ENCODE peak calls at places on chromosomes 12 and 14, in nine cellular contexts. V is lower lobe of right lung, W is PC-9, A is pancreas, C is GM23338, Z is heart left ventricle, E is left ventricle myocardium inferior, L is body of pancreas, N is sigmoid colon. T is an unnamed sample. For H3K4me1, the result is how much of the 10 kb centered on the place peaks cover.

GRCh38 chr12:97267803-97268202 is 194.8 kb upstream of the RMST start:
- DNase-seq in V (no peak), W (no peak), A (no peak), C (peak), Z (no peak), E (no peak), L (no peak), N (no peak), T (no peak)

GRCh38 chr12:112218150-112218549 is 92.8 kb downstream of the TRAFD1 start:
- DNase-seq in V (no peak), W (no peak), A (no peak), C (no peak), Z (no peak), E (no peak), L (no peak), N (no peak), T (no peak)

GRCh38 chr12:102971227-102971626 is 13.8 kb downstream of the ASCL1 start:
- DNase-seq in V (no peak), W (no peak), A (no peak), C (no peak), Z (no peak), E (no peak), L (no peak), N (no peak), T (no peak)

GRCh38 chr12:3553681-3554546 is 62.9 kb downstream of the PRMT8 start:
- DNase-seq in V (no peak), W (no peak), A (no peak), C (peak), Z (no peak), E (no peak), L (no peak), N (no peak), T (peak)

GRCh38 chr12:89783321-89784060 is 74.9 kb upstream of the ATP2B1 start:
- DNase-seq in V (no peak), W (no peak), A (no peak), C (peak), Z (peak), E (no peak), L (no peak), N (no peak), T (no peak)

GRCh38 chr12:28563286-28563685 is 373.0 kb downstream of the CCDC91 start:
- DNase-seq in V (no peak), W (no peak), A (no peak), C (no peak), Z (no peak), E (no peak), L (no peak), N (no peak), T (no peak)

GRCh38 chr12:104414581-104415305 is 42.0 kb upstream of the CHST11 start:
- DNase-seq in V (no peak), W (peak), A (no peak), C (peak), Z (no peak), E (no peak), L (no peak), N (no peak), T (no peak)

GRCh38 chr12:11500222-11500860 is 105.0 kb upstream of the PRB2 start:
- DNase-seq in V (peak), W (no peak), A (peak), C (peak), Z (peak), E (peak), L (peak), N (peak), T (peak)

GRCh38 chr14:77186911-77187648 is 5.5 kb downstream of the TMEM63C start:
- DNase-seq in V (no peak), W (peak), A (peak), C (peak), Z (no peak), E (no peak), L (peak), N (peak), T (peak)

GRCh38 chr12:24905431-24905830 is 43.5 kb downstream of the BCAT1 start:
- DNase-seq in V (no peak), W (no peak), A (no peak), C (no peak), Z (no peak), E (no peak), L (no peak), N (no peak), T (no peak)

GRCh38 chr12:123119808-123120207 is 31.1 kb downstream of the PITPNM2 start:
- DNase-seq in V (no peak), W (no peak), A (no peak), C (no peak), Z (no peak), E (no peak), L (no peak), N (no peak), T (no peak)

GRCh38 chr14:90518075-90518940 is 121.5 kb downstream of the CALM1 start:
- DNase-seq in V (peak), W (no peak), A (no peak), C (no peak), Z (no peak), E (no peak), L (no peak), N (peak), T (no peak)

GRCh38 chr14:78595797-78596196 is 425.6 kb downstream of the NRXN3 start:
- DNase-seq in V (no peak), W (no peak), A (no peak), C (peak), Z (no peak), E (no peak), L (no peak), N (no peak), T (no peak)

GRCh38 chr12:53781218-53781801 is 29.5 kb upstream of the CISTR start:
- DNase-seq in V (no peak), W (no peak), A (no peak), C (peak), Z (no peak), E (no peak), L (no peak), N (no peak), T (no peak)

GRCh38 chr14:76872796-76873432 is 46.7 kb downstream of the LRRC74A start:
- DNase-seq in V (peak), W (no peak), A (peak), C (peak), Z (no peak), E (peak), L (peak), N (peak), T (peak)

GRCh38 chr12:1606021-1606622 is 11.7 kb upstream of the FBXL14 start:
- DNase-seq in V (peak), W (peak), A (peak), C (peak), Z (peak), E (peak), L (peak), N (peak), T (peak)

GRCh38 chr12:126811401-126811800 is 1455.6 kb upstream of the TMEM132C start:
- DNase-seq in V (no peak), W (no peak), A (no peak), C (peak), Z (no peak), E (no peak), L (no peak), N (no peak), T (no peak)

GRCh38 chr14:50670196-50670875 is 2.2 kb upstream of the SAV1 start:
- DNase-seq in V (no peak), W (no peak), A (no peak), C (peak), Z (no peak), E (no peak), L (no peak), N (no peak), T (no peak)

GRCh38 chr12:60498656-60499055 is 902.8 kb downstream of the SLC16A7 start:
- DNase-seq in V (no peak), W (no peak), A (no peak), C (no peak), Z (no peak), E (no peak), L (no peak), N (no peak), T (no peak)

GRCh38 chr14:39956372-39956771 is 524.1 kb upstream of the FBXO33 start:
- DNase-seq in V (no peak), W (no peak), A (no peak), C (peak), Z (no peak), E (no peak), L (no peak), N (no peak), T (no peak)

GRCh38 chr12:913919-914718 is 35.4 kb downstream of the RAD52 start:
- DNase-seq in V (no peak), W (no peak), A (no peak), C (no peak), Z (no peak), E (no peak), L (no peak), N (no peak), T (no peak)

GRCh38 chr14:52244997-52245396 is 22.5 kb upstream of the PTGDR start:
- DNase-seq in V (no peak), W (no peak), A (no peak), C (no peak), Z (no peak), E (no peak), L (no peak), N (no peak), T (no peak)

GRCh38 chr12:56338643-56339422 is at the start of gene IL23A:
- DNase-seq in V (no peak), W (peak), A (no peak), C (peak), Z (no peak), E (no peak), L (no peak), N (no peak), T (no peak)

GRCh38 chr12:10121278-10121677 is 8.7 kb downstream of the CLEC7A start:
- DNase-seq in V (no peak), W (no peak), A (no peak), C (no peak), Z (no peak), E (no peak), L (no peak), N (no peak), T (no peak)
- H3K4me1 ChIP-seq in V (under half), W (under half), A (under half), C (under half), Z (under half), E (under half), L (under half), N (under half), T (under half)

DNA sequence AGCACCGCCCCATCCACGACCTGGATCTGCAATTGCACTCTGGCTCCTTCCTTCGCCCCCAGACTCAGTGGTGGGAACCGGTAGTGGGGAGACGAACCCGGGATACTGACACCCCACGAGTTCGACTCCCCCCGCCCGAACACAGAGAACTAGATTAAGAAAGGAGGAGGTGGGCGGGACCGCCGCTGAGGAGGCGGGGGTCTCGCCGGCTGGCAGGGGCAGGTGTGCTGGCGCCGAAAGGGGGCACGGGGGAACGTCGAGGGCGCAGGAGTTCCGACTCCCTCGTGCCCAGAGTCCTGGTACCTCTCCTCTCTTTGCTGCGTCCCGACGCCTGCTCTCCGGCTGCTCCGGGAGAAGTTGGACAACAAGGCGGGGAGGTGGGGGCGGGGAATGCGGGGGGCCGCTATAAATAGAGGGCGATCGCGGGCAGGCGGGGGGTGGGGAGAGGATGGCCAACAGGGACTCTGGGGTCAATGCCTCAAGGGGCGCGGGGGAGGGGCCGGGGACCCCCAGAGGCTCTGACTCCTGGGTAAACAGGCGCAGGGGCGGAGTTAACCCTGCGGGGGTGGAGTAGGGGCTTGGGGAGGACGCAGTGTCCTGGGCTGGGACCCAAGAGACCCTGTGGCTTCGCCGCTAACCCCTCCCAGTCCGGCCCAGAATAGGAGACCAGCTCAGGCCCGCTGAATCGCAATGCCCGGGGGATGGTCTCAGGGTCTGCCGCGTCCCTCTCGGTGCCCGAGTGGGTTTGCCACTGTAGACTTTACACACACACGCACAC is 702 bp upstream of the NDRG2 start:
- DNase-seq in V (peak), W (no peak), A (peak), C (peak), Z (peak), E (peak), L (peak), N (peak), T (peak)
- TF ChIP-seq CTCF in V (no peak), W (no peak), A (no peak), C (no peak), Z (no peak), E (no peak), L (no peak), N (peak), T (no peak)

DNA sequence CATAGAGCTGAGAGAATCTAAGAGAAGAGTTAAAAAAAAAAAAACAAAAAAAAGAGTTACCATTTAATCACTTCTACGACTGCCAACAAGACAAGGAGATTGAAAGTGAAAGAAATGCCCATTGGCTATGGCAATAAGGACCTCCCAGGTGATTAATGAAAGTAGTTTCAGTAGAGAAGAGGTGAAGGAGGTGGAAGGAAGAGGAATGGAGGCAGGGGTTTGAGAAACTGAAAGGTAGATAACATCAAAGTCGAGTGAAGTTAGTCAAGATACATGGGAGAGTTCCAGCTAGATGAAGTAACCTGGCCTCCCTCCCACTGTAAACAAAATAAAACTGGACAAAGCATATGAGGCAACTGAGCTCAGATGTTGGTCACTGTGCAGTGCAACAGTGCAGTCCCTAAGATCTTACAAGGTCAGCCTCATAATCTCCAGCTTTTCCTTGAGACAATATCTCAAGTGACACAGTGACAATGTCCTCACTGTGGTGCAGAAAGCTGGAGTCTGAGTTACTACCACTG is 118.0 kb upstream of the CCDC198 start:
- DNase-seq in V (no peak), W (no peak), A (no peak), C (no peak), Z (no peak), E (no peak), L (no peak), N (no peak), T (no peak)
- H3K4me3 ChIP-seq in V (no peak), W (no peak), A (no peak), C (no peak), Z (no peak), E (no peak), L (no peak), N (no peak), T (no peak)

GRCh38 chr12:124833693-124834122 is 30.0 kb downstream of the SCARB1 start:
- DNase-seq in V (no peak), W (no peak), A (no peak), C (peak), Z (peak), E (peak), L (no peak), N (no peak), T (no peak)
- H3K4me1 ChIP-seq in V (under half), W (under half), A (under half), C (under half), Z (under half), E (under half), L (under half), N (under half), T (under half)

GRCh38 chr12:124276337-124276736 is 18.6 kb upstream of the RFLNA start:
- DNase-seq in V (no peak), W (no peak), A (no peak), C (no peak), Z (no peak), E (no peak), L (no peak), N (no peak), T (no peak)

GRCh38 chr12:124278389-124279101 is 16.3 kb upstream of the RFLNA start:
- DNase-seq in V (no peak), W (no peak), A (no peak), C (no peak), Z (no peak), E (no peak), L (no peak), N (no peak), T (no peak)

GRCh38 chr12:124277394-124278222 is 17.3 kb upstream of the RFLNA start:
- DNase-seq in V (no peak), W (no peak), A (no peak), C (no peak), Z (no peak), E (no peak), L (no peak), N (no peak), T (no peak)

GRCh38 chr12:124270671-124271070 is 24.2 kb upstream of the RFLNA start:
- DNase-seq in V (no peak), W (no peak), A (no peak), C (no peak), Z (no peak), E (no peak), L (no peak), N (no peak), T (no peak)

GRCh38 chr12:124273630-124274029 is 21.3 kb upstream of the RFLNA start:
- DNase-seq in V (no peak), W (no peak), A (no peak), C (peak), Z (no peak), E (no peak), L (no peak), N (no peak), T (no peak)
- TF ChIP-seq CTCF in V (peak), W (peak), A (no peak), C (peak), Z (no peak), E (no peak), L (no peak), N (no peak), T (no peak)

GRCh38 chr14:53615254-53615653 is 341.4 kb downstream of the BMP4 start:
- DNase-seq in V (no peak), W (no peak), A (no peak), C (no peak), Z (no peak), E (no peak), L (no peak), N (no peak), T (no peak)

GRCh38 chr14:53608369-53608768 is 348.3 kb downstream of the BMP4 start:
- DNase-seq in V (no peak), W (peak), A (no peak), C (no peak), Z (no peak), E (no peak), L (no peak), N (no peak), T (no peak)

GRCh38 chr14:53610947-53611346 is 345.7 kb downstream of the BMP4 start:
- DNase-seq in V (no peak), W (no peak), A (no peak), C (no peak), Z (no peak), E (no peak), L (no peak), N (no peak), T (no peak)

GRCh38 chr14:53609009-53609408 is 347.6 kb downstream of the BMP4 start:
- DNase-seq in V (no peak), W (no peak), A (no peak), C (no peak), Z (no peak), E (no peak), L (no peak), N (no peak), T (no peak)

DNA sequence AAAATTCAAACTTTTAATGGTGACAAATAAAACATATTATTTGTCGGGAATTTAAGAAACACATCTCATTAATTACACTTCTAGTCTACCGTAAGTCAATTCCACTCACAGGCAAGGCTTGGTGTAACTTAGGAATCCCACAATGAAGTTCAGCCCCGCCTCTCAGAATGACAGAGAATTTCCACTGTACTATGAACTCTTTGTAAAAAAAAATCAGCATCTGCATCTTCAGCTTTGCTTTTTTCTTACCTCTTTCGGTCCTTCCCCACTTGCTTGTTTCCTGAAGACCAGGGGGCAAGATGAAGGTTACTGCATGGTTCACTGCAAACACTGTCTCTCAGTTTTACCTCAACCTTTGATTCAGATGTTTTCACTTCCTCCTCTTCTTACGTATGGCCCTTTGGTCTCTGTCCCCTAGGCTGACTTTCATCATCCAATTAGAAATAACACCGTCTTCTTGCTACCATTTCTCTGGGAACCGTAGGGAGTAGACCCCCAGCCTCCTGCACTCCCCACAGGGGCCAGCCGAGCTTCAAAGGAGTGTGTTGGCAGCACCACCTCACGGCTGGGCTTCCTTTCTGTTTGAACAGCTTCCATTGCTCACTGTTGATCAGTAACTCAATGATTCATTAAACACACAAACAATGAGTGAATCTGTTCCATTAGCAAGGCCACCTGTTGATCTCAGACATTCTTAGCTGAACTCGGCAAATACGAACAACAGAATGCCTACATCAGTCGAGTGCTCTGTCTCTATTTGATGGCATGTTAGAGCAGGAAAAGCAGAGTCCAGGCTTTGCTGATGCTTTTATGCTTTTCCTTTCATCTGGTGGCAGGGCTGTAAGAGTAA is 343.0 kb downstream of the BMP4 start:
- DNase-seq in V (no peak), W (peak), A (peak), C (peak), Z (no peak), E (no peak), L (peak), N (no peak), T (no peak)
- H3K4me3 ChIP-seq in V (no peak), W (peak), A (no peak), C (no peak), Z (no peak), E (no peak), L (no peak), N (no peak), T (no peak)

DNA sequence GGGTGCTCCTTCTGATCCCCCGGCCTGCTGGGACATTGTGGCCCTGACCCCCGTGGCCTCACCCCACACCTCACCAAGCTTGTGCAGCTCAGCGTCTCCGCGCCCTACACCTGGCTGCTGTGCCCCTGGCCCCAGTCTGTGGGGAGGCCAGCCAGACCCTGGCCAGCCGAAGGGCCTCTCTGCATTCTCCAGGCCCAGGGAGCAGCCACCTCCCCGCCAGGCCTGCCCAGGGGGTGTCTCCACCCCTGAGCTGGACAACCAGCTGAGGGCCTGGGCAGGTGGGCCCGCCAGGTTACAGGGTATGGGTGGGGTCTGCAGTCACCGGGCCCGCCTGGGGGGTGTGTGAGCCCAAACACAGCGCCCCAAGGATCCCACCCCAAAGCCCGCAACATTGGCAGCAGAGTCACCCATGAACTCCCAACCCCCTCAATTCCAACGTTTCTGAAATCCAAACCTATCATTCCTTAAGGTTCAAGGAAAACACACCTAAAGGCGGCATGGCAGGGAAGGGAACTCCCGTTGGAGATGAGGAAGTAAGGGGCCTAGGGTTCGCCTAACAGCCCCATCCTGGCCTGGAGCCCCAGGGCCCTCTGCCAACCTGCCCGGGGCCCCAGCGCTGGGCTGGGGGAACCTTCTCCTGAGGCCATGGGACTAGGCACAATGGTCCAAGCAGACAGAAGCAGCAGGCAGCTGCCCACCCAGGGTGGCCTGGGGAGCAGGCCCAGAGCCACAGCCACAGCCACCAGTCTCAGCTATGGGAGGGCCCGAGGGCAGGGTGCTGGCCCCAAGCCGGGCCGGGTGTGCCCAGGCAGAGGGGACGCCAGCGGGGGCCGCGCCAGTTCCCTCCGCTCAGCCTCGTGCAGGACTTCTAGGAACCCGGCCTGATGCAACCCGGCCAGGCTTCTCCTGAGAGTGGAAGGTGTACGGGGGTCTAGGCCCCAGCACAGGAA is 8.5 kb downstream of the AKT1 start:
- DNase-seq in V (no peak), W (no peak), A (peak), C (no peak), Z (peak), E (no peak), L (no peak), N (no peak), T (peak)
- H3K4me1 ChIP-seq in V (half or more), W (under half), A (under half), C (under half), Z (under half), E (half or more), L (half or more), N (half or more), T (half or more)

T was measured in upper lobe of left lung.